ENCODE peak calls at places on chromosomes 12 and 14, in eight cellular contexts. C is left cardiac atrium, K is fibroblast of gingiva, V is progenitor cell of endocrine pancreas, G is anterior cingulate cortex, J is activated gamma-delta T cell, U is AG20443, F is tibial nerve. R is an unnamed sample.

GRCh38 chr12:93468008-93468371 is 676 bp downstream of the MRPL42 start:
- DNase-seq in C (no peak), F (no peak), V (no peak), J (no peak), U (no peak), K (no peak), G (no peak), R (no peak)

GRCh38 chr12:69583203-69583602 is 2.1 kb upstream of the CCT2 start:
- DNase-seq in F (no peak), G (no peak), J (no peak), U (peak; percentile 11), C (no peak), V (no peak), K (no peak), R (peak; percentile 61)

GRCh38 chr12:106840217-106840616 is 65.7 kb downstream of the RIC8B start:
- DNase-seq in K (peak; percentile 28), V (no peak), G (no peak), U (peak; percentile 17), F (no peak), C (no peak), J (no peak), R (no peak)

GRCh38 chr12:116087962-116088361 is 189.5 kb downstream of the MED13L start:
- DNase-seq in J (no peak), U (no peak), K (no peak), C (no peak), V (no peak), F (no peak), G (no peak), R (no peak)

GRCh38 chr12:4908694-4909396 is 860 bp upstream of the KCNA1 start:
- DNase-seq in C (no peak), K (no peak), G (peak; percentile 36), V (peak; percentile 57), J (no peak), U (peak; percentile 25), F (no peak), R (no peak)

GRCh38 chr12:55972906-55973597 is 826 bp upstream of the RAB5B start:
- DNase-seq in G (no peak), K (peak; percentile 53), C (no peak), J (no peak), U (no peak), F (peak; percentile 31), V (no peak), R (no peak)

GRCh38 chr12:32435921-32436710 is 36.8 kb downstream of the FGD4 start:
- DNase-seq in C (no peak), F (no peak), G (no peak), K (no peak), U (no peak), V (no peak), J (no peak), R (no peak)

GRCh38 chr12:88650715-88651114 is 70.4 kb upstream of the KITLG start:
- DNase-seq in G (no peak), K (peak; percentile 85), U (peak; percentile 60), J (no peak), C (no peak), F (no peak), V (no peak), R (no peak)

GRCh38 chr14:70981005-70981952 is 74.0 kb downstream of the PCNX1 start:
- DNase-seq in J (no peak), G (no peak), C (no peak), K (no peak), V (no peak), U (peak; percentile 9), F (no peak), R (no peak)

GRCh38 chr14:99944241-99944651 is 121.0 kb upstream of the EVL start:
- DNase-seq in K (no peak), U (no peak), V (no peak), J (no peak), F (no peak), G (no peak), C (no peak), R (no peak)

GRCh38 chr12:12726543-12727093 is 9.4 kb downstream of the CDKN1B start:
- DNase-seq in V (no peak), F (peak; percentile 33), G (no peak), U (peak; percentile 74), J (no peak), C (no peak), K (peak; percentile 47), R (no peak)

GRCh38 chr12:119460876-119461275 is 126.3 kb downstream of the CCDC60 start:
- DNase-seq in F (no peak), C (no peak), G (no peak), J (no peak), K (no peak), U (no peak), V (no peak), R (no peak)

GRCh38 chr12:3117628-3118027 is 40.4 kb downstream of the TSPAN9 start:
- DNase-seq in V (no peak), F (no peak), J (no peak), K (peak; percentile 86), C (peak; percentile 20), G (no peak), U (peak; percentile 63), R (no peak)

GRCh38 chr12:109069307-109070231 is 17.2 kb downstream of the USP30 start:
- DNase-seq in G (no peak), K (no peak), C (no peak), V (no peak), J (no peak), U (no peak), F (no peak), R (no peak)

GRCh38 chr14:31880935-31881334 is 196.2 kb upstream of the ARHGAP5 start:
- DNase-seq in K (peak; percentile 61), U (peak; percentile 93), C (no peak), V (no peak), F (no peak), G (no peak), J (no peak), R (peak; percentile 27)

GRCh38 chr14:74549588-74549987 is 56.0 kb downstream of the ISCA2 start:
- DNase-seq in K (no peak), F (no peak), C (no peak), U (peak; percentile 47), G (no peak), V (no peak), J (no peak), R (peak; percentile 19)

GRCh38 chr14:74480051-74480450 is 13.1 kb downstream of the NPC2 start:
- DNase-seq in G (no peak), F (no peak), C (no peak), V (no peak), K (no peak), J (no peak), U (no peak), R (no peak)

GRCh38 chr12:122073815-122074214 is 4.7 kb upstream of the MLXIP start:
- DNase-seq in V (no peak), J (no peak), U (no peak), F (no peak), K (no peak), C (no peak), G (no peak), R (no peak)

GRCh38 chr12:121128908-121129704 is 3.6 kb upstream of the P2RX7 start:
- DNase-seq in F (peak; percentile 82), K (peak; percentile 54), G (peak; percentile 84), U (peak; percentile 67), J (no peak), V (no peak), C (peak; percentile 90), R (peak; percentile 48)

GRCh38 chr14:76007852-76008251 is 22.3 kb downstream of the IFT43 start:
- DNase-seq in U (peak; percentile 29), V (no peak), J (no peak), C (no peak), F (no peak), G (no peak), K (no peak), R (no peak)

GRCh38 chr14:25034803-25035681 is 14.9 kb downstream of the STXBP6 start:
- DNase-seq in V (no peak), C (no peak), K (no peak), U (no peak), J (no peak), F (no peak), G (no peak), R (peak; percentile 48)

GRCh38 chr12:53974084-53975018 is at the start of gene HOTAIR:
- DNase-seq in J (no peak), F (no peak), G (no peak), U (peak; percentile 44), C (no peak), V (no peak), K (no peak), R (no peak)

GRCh38 chr12:29148065-29148957 is 767 bp upstream of the FAR2 start:
- DNase-seq in K (peak; percentile 37), J (no peak), V (no peak), G (no peak), C (peak; percentile 62), U (peak; percentile 35), F (peak; percentile 52), R (no peak)

GRCh38 chr14:77593501-77593911 is 22.9 kb downstream of the SPTLC2 start:
- DNase-seq in U (no peak), F (no peak), V (no peak), K (peak; percentile 31), C (no peak), G (no peak), J (no peak), R (no peak)

GRCh38 chr12:25694072-25694471 is 141.0 kb upstream of the LMNTD1 start:
- DNase-seq in V (no peak), F (peak; percentile 68), G (no peak), C (peak; percentile 55), K (peak; percentile 71), U (peak; percentile 81), J (no peak), R (no peak)

GRCh38 chr12:72077111-72077820 is 138.6 kb downstream of the TPH2 start:
- DNase-seq in G (no peak), U (no peak), V (no peak), C (no peak), J (no peak), K (no peak), F (no peak), R (no peak)

GRCh38 chr14:59897757-59898383 is 22.1 kb upstream of the LRRC9 start:
- DNase-seq in J (no peak), C (peak; percentile 31), K (no peak), U (no peak), F (peak; percentile 48), G (no peak), V (peak; percentile 18), R (peak; percentile 36)

GRCh38 chr14:103121161-103121845 is 2.0 kb upstream of the TNFAIP2 start:
- DNase-seq in V (no peak), F (peak; percentile 49), G (no peak), U (no peak), C (peak; percentile 65), J (no peak), K (peak; percentile 37), R (no peak)